ENCODE peak calls at places on chromosomes 1 and 21, in eight cellular contexts. W, M, V, K, E, R, U and A are unnamed samples.

GRCh38 chr1:2180297-2181245 is 14.0 kb downstream of the FAAP20 start:
- DNase-seq in M (no peak), K (peak; percentile 42), E (no peak), W (no peak), U (no peak), V (no peak), R (no peak), A (no peak)

GRCh38 chr1:32618673-32619221 is 31.6 kb downstream of the ZBTB8OS start:
- DNase-seq in M (no peak), U (no peak), E (no peak), V (no peak), W (peak; percentile 32), R (no peak), K (no peak), A (no peak)

GRCh38 chr21:44421901-44422840 is 33.1 kb upstream of the LRRC3 start:
- DNase-seq in U (no peak), V (no peak), R (peak; percentile 44), E (no peak), W (no peak), K (no peak), M (no peak), A (no peak)

GRCh38 chr21:39612233-39613028 is at the start of gene B3GALT5:
- DNase-seq in E (no peak), V (no peak), M (no peak), U (no peak), R (no peak), K (no peak), W (no peak), A (no peak)

GRCh38 chr1:240100351-240100750 is 8.7 kb downstream of the FMN2 start:
- DNase-seq in U (no peak), E (no peak), W (no peak), K (no peak), V (no peak), M (no peak), R (no peak), A (no peak)

GRCh38 chr1:20223659-20224058 is 37.3 kb upstream of the PLA2G2C start:
- DNase-seq in W (no peak), M (no peak), U (no peak), V (no peak), E (no peak), K (no peak), R (no peak), A (no peak)

GRCh38 chr1:75136158-75136815 is 2.1 kb downstream of the LHX8 start:
- DNase-seq in M (no peak), U (no peak), R (no peak), E (no peak), V (no peak), W (peak; percentile 10), K (no peak), A (no peak)

GRCh38 chr1:244757091-244757939 is 78.1 kb upstream of the COX20 start:
- DNase-seq in K (no peak), M (no peak), U (no peak), E (no peak), V (no peak), R (no peak), W (no peak), A (no peak)

GRCh38 chr1:178798232-178798861 is 72.5 kb downstream of the ANGPTL1 start:
- DNase-seq in K (no peak), M (no peak), E (no peak), W (no peak), R (no peak), U (no peak), V (no peak), A (no peak)